ENCODE peak calls at places on chromosomes 16 and 17, in ten cellular contexts. One of them, this sample, is unnamed.
A peak's percentile ranks its signal among the peaks of the same experiment; 100 is the strongest.

GRCh38 chr16:21001262-21001661 is 100.7 kb downstream of the LYRM1 start:
- DNase-seq in esophagus squamous epithelium: no peak
- DNase-seq in OCI-LY7: peak; percentile 13
- DNase-seq in uterus: no peak
- DNase-seq in adrenal gland: peak; percentile 18
- DNase-seq in aorta: no peak
- DNase-seq in tibial artery: no peak
- DNase-seq in transverse colon: peak; percentile 29
- DNase-seq in hepatocyte: no peak
- DNase-seq in fibroblast of lung: peak; percentile 27
- DNase-seq in this sample: no peak

GRCh38 chr17:74677558-74678466 is 34.9 kb downstream of the CD300LF start:
- DNase-seq in hepatocyte: peak; percentile 70
- DNase-seq in aorta: no peak
- DNase-seq in esophagus squamous epithelium: no peak
- DNase-seq in fibroblast of lung: peak; percentile 15
- DNase-seq in OCI-LY7: no peak
- DNase-seq in uterus: no peak
- DNase-seq in adrenal gland: no peak
- DNase-seq in transverse colon: no peak
- DNase-seq in tibial artery: no peak
- DNase-seq in this sample: no peak

GRCh38 chr16:75733305-75734141 is 7.2 kb upstream of the CPHXL start:
- DNase-seq in adrenal gland: no peak
- DNase-seq in transverse colon: no peak
- DNase-seq in aorta: no peak
- DNase-seq in esophagus squamous epithelium: no peak
- DNase-seq in hepatocyte: peak; percentile 34
- DNase-seq in fibroblast of lung: peak; percentile 92
- DNase-seq in OCI-LY7: no peak
- DNase-seq in uterus: peak; percentile 26
- DNase-seq in tibial artery: peak; percentile 69
- DNase-seq in this sample: no peak

GRCh38 chr17:56977673-56978395 is at the start of gene SCPEP1:
- DNase-seq in adrenal gland: peak; percentile 89
- DNase-seq in hepatocyte: peak; percentile 93
- DNase-seq in aorta: peak; percentile 93
- DNase-seq in OCI-LY7: peak; percentile 90
- DNase-seq in tibial artery: peak; percentile 93
- DNase-seq in esophagus squamous epithelium: peak; percentile 47
- DNase-seq in uterus: peak; percentile 79
- DNase-seq in fibroblast of lung: peak; percentile 74
- DNase-seq in transverse colon: peak; percentile 85
- DNase-seq in this sample: peak; percentile 8

GRCh38 chr16:81492307-81492706 is 47.7 kb downstream of the CMIP start:
- DNase-seq in hepatocyte: no peak
- DNase-seq in uterus: no peak
- DNase-seq in OCI-LY7: no peak
- DNase-seq in tibial artery: no peak
- DNase-seq in esophagus squamous epithelium: no peak
- DNase-seq in transverse colon: no peak
- DNase-seq in aorta: peak; percentile 42
- DNase-seq in adrenal gland: no peak
- DNase-seq in fibroblast of lung: no peak
- DNase-seq in this sample: no peak

GRCh38 chr17:82536220-82537201 is 17.0 kb downstream of the FOXK2 start:
- DNase-seq in aorta: no peak
- DNase-seq in OCI-LY7: no peak
- DNase-seq in transverse colon: no peak
- DNase-seq in tibial artery: no peak
- DNase-seq in esophagus squamous epithelium: no peak
- DNase-seq in adrenal gland: peak; percentile 61
- DNase-seq in uterus: no peak
- DNase-seq in hepatocyte: peak; percentile 63
- DNase-seq in fibroblast of lung: peak; percentile 82
- DNase-seq in this sample: no peak

GRCh38 chr17:2011421-2012371 is 13.4 kb downstream of the RTN4RL1 start:
- DNase-seq in tibial artery: peak; percentile 81
- DNase-seq in uterus: no peak
- DNase-seq in adrenal gland: no peak
- DNase-seq in hepatocyte: no peak
- DNase-seq in fibroblast of lung: peak; percentile 76
- DNase-seq in aorta: no peak
- DNase-seq in esophagus squamous epithelium: no peak
- DNase-seq in OCI-LY7: no peak
- DNase-seq in transverse colon: peak; percentile 68
- DNase-seq in this sample: peak; percentile 16

GRCh38 chr16:56314244-56314850 is 111.0 kb downstream of the AMFR start:
- DNase-seq in aorta: no peak
- DNase-seq in transverse colon: no peak
- DNase-seq in tibial artery: no peak
- DNase-seq in OCI-LY7: no peak
- DNase-seq in fibroblast of lung: no peak
- DNase-seq in hepatocyte: no peak
- DNase-seq in esophagus squamous epithelium: no peak
- DNase-seq in uterus: no peak
- DNase-seq in adrenal gland: no peak
- DNase-seq in this sample: no peak

GRCh38 chr16:53792161-53792951 is 88.4 kb downstream of the FTO start:
- DNase-seq in aorta: no peak
- DNase-seq in hepatocyte: no peak
- DNase-seq in OCI-LY7: no peak
- DNase-seq in esophagus squamous epithelium: no peak
- DNase-seq in uterus: no peak
- DNase-seq in fibroblast of lung: no peak
- DNase-seq in adrenal gland: no peak
- DNase-seq in tibial artery: no peak
- DNase-seq in transverse colon: no peak
- DNase-seq in this sample: no peak

GRCh38 chr17:39980402-39981206 is at the start of gene PSMD3:
- DNase-seq in uterus: peak; percentile 99
- DNase-seq in adrenal gland: peak; percentile 97
- DNase-seq in hepatocyte: peak; percentile 99
- DNase-seq in fibroblast of lung: peak; percentile 100
- DNase-seq in aorta: peak; percentile 99
- DNase-seq in transverse colon: peak; percentile 99
- DNase-seq in tibial artery: peak; percentile 100
- DNase-seq in OCI-LY7: peak; percentile 100
- DNase-seq in esophagus squamous epithelium: peak; percentile 92
- DNase-seq in this sample: peak; percentile 100

GRCh38 chr17:79065105-79065670 is 9.4 kb upstream of the ENGASE start:
- DNase-seq in hepatocyte: peak; percentile 60
- DNase-seq in fibroblast of lung: peak; percentile 60
- DNase-seq in OCI-LY7: peak; percentile 48
- DNase-seq in aorta: peak; percentile 53
- DNase-seq in adrenal gland: peak; percentile 54
- DNase-seq in tibial artery: no peak
- DNase-seq in esophagus squamous epithelium: no peak
- DNase-seq in uterus: no peak
- DNase-seq in transverse colon: peak; percentile 75
- DNase-seq in this sample: no peak

GRCh38 chr17:29077320-29077719 is 34.4 kb downstream of the PIPOX start:
- DNase-seq in aorta: no peak
- DNase-seq in fibroblast of lung: no peak
- DNase-seq in uterus: no peak
- DNase-seq in tibial artery: no peak
- DNase-seq in adrenal gland: no peak
- DNase-seq in hepatocyte: no peak
- DNase-seq in transverse colon: no peak
- DNase-seq in esophagus squamous epithelium: no peak
- DNase-seq in OCI-LY7: no peak
- DNase-seq in this sample: no peak

GRCh38 chr17:29078183-29079045 is 35.5 kb downstream of the PIPOX start:
- DNase-seq in transverse colon: no peak
- DNase-seq in aorta: no peak
- DNase-seq in tibial artery: no peak
- DNase-seq in hepatocyte: no peak
- DNase-seq in uterus: no peak
- DNase-seq in OCI-LY7: no peak
- DNase-seq in esophagus squamous epithelium: no peak
- DNase-seq in adrenal gland: peak; percentile 30
- DNase-seq in fibroblast of lung: no peak
- DNase-seq in this sample: no peak

GRCh38 chr17:29079887-29080286 is 36.9 kb downstream of the PIPOX start:
- DNase-seq in fibroblast of lung: no peak
- DNase-seq in tibial artery: no peak
- DNase-seq in adrenal gland: no peak
- DNase-seq in esophagus squamous epithelium: no peak
- DNase-seq in hepatocyte: no peak
- DNase-seq in transverse colon: no peak
- DNase-seq in uterus: no peak
- DNase-seq in OCI-LY7: no peak
- DNase-seq in aorta: no peak
- DNase-seq in this sample: no peak

GRCh38 chr17:29080323-29080722 is 37.4 kb downstream of the PIPOX start:
- DNase-seq in aorta: no peak
- DNase-seq in OCI-LY7: no peak
- DNase-seq in esophagus squamous epithelium: no peak
- DNase-seq in fibroblast of lung: no peak
- DNase-seq in tibial artery: no peak
- DNase-seq in hepatocyte: no peak
- DNase-seq in uterus: no peak
- DNase-seq in transverse colon: no peak
- DNase-seq in adrenal gland: no peak
- DNase-seq in this sample: no peak

DNA sequence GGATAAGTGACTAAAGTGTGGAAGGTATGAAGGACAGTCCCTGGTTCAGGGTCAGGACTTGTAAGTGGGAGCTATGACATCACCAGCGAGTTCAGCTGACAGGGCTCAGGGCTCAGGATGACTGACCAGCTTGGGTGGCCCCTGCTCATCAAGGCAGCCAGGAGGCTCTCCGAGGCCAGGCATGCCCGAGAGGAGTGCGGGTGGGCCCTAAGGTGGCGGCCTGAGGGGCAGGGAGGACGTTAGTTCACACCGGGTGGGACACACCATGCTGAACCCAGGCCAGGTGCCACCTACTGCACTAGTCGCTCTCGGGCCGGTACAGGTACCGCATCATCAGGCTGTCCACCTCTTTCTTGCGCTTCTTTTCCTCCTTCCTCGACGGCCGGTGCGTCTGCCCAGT is 36.5 kb downstream of the PIPOX start:
- DNase-seq in hepatocyte: no peak
- DNase-seq in fibroblast of lung: no peak
- DNase-seq in aorta: no peak
- DNase-seq in esophagus squamous epithelium: no peak
- DNase-seq in OCI-LY7: no peak
- DNase-seq in transverse colon: no peak
- DNase-seq in uterus: no peak
- DNase-seq in adrenal gland: no peak
- DNase-seq in tibial artery: no peak
- DNase-seq in this sample: no peak
- H3K27ac ChIP-seq in hepatocyte: no peak overlapping the region
- H3K27ac ChIP-seq in fibroblast of lung: no peak overlapping the region
- H3K27ac ChIP-seq in aorta: no peak overlapping the region
- H3K27ac ChIP-seq in esophagus squamous epithelium: no peak overlapping the region
- H3K27ac ChIP-seq in OCI-LY7: no peak overlapping the region
- H3K27ac ChIP-seq in transverse colon: no peak overlapping the region
- H3K27ac ChIP-seq in uterus: no peak overlapping the region
- H3K27ac ChIP-seq in adrenal gland: no peak overlapping the region
- H3K27ac ChIP-seq in tibial artery: no peak overlapping the region
- H3K27ac ChIP-seq in this sample: no peak overlapping the region

DNA sequence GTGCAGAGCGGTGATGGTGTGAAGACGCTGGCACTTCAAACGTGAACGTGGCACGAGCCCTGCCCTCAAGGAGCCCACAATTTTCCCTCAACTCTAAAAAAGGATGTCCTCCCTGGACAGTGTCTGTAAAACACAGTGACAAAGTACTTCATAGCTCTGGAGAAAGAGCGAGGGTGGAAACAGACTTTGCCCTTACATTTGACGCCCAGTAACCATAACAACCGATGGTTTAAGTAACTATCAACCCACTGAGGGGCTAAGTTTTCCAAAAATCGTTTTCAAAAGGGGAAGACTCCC is 987 bp downstream of the TEX2 start:
- DNase-seq in adrenal gland: no peak
- DNase-seq in esophagus squamous epithelium: no peak
- DNase-seq in uterus: no peak
- DNase-seq in aorta: no peak
- DNase-seq in OCI-LY7: no peak
- DNase-seq in fibroblast of lung: no peak
- DNase-seq in transverse colon: no peak
- DNase-seq in tibial artery: no peak
- DNase-seq in hepatocyte: no peak
- DNase-seq in this sample: no peak
- H3K27ac ChIP-seq in adrenal gland: peak overlapping the region; percentile 98
- H3K27ac ChIP-seq in esophagus squamous epithelium: peak overlapping the region; percentile 97
- H3K27ac ChIP-seq in uterus: peak overlapping the region; percentile 86
- H3K27ac ChIP-seq in aorta: peak overlapping the region; percentile 76
- H3K27ac ChIP-seq in OCI-LY7: peak overlapping the region; percentile 38
- H3K27ac ChIP-seq in fibroblast of lung: peak overlapping the region; percentile 51
- H3K27ac ChIP-seq in transverse colon: peak overlapping the region; percentile 94
- H3K27ac ChIP-seq in tibial artery: peak overlapping the region; percentile 98
- H3K27ac ChIP-seq in hepatocyte: peak overlapping the region; percentile 95
- H3K27ac ChIP-seq in this sample: no peak overlapping the region

DNA sequence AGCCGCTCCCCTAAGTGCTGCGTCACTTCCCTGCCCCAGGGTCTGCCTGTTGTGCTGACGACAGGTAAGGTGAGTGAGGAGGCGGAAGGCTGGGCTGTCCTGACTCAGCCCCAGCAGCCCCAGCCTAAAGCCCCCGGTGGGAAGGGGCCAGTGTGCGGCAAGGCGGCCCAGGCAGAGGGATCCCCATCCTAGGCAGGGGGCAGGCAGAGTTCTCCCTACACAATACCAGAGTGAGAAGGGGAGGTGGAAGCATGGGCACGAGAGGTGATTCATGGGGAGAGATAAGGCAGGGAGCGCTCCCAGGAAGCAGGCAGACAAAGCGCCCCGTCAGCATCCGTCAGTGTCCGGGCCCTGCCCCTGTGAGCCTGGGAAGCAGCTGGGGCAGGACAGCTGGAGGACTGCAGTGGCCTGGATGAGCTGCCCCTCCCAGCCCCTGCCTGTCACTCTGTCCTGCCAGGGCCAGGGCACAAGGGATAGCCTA is 4.0 kb downstream of the FAM83G start:
- DNase-seq in aorta: no peak
- DNase-seq in transverse colon: peak; percentile 51
- DNase-seq in tibial artery: no peak
- DNase-seq in esophagus squamous epithelium: no peak
- DNase-seq in OCI-LY7: no peak
- DNase-seq in fibroblast of lung: peak; percentile 11
- DNase-seq in hepatocyte: peak; percentile 85
- DNase-seq in uterus: no peak
- DNase-seq in adrenal gland: peak; percentile 83
- DNase-seq in this sample: no peak
- H3K27ac ChIP-seq in aorta: no peak overlapping the region
- H3K27ac ChIP-seq in transverse colon: peak overlapping the region; percentile 55
- H3K27ac ChIP-seq in tibial artery: no peak overlapping the region
- H3K27ac ChIP-seq in esophagus squamous epithelium: peak overlapping the region; percentile 95
- H3K27ac ChIP-seq in OCI-LY7: no peak overlapping the region
- H3K27ac ChIP-seq in fibroblast of lung: no peak overlapping the region
- H3K27ac ChIP-seq in hepatocyte: peak overlapping the region; percentile 86
- H3K27ac ChIP-seq in uterus: no peak overlapping the region
- H3K27ac ChIP-seq in adrenal gland: peak overlapping the region; percentile 53
- H3K27ac ChIP-seq in this sample: no peak overlapping the region

GRCh38 chr17:58242171-58242784 is 3.9 kb downstream of the LPO start:
- DNase-seq in transverse colon: no peak
- DNase-seq in fibroblast of lung: no peak
- DNase-seq in OCI-LY7: no peak
- DNase-seq in tibial artery: no peak
- DNase-seq in adrenal gland: no peak
- DNase-seq in hepatocyte: no peak
- DNase-seq in uterus: no peak
- DNase-seq in esophagus squamous epithelium: no peak
- DNase-seq in aorta: no peak
- DNase-seq in this sample: no peak
- H3K27ac ChIP-seq in transverse colon: no peak overlapping the region
- H3K27ac ChIP-seq in fibroblast of lung: no peak overlapping the region
- H3K27ac ChIP-seq in OCI-LY7: no peak overlapping the region
- H3K27ac ChIP-seq in tibial artery: no peak overlapping the region
- H3K27ac ChIP-seq in adrenal gland: no peak overlapping the region
- H3K27ac ChIP-seq in hepatocyte: no peak overlapping the region
- H3K27ac ChIP-seq in uterus: no peak overlapping the region
- H3K27ac ChIP-seq in esophagus squamous epithelium: no peak overlapping the region
- H3K27ac ChIP-seq in aorta: no peak overlapping the region
- H3K27ac ChIP-seq in this sample: no peak overlapping the region

This sample was measured in SK-N-MC.